ENCODE peak calls at places on chromosomes 11 and 22, in four cellular contexts. U is epithelial cell of esophagus, V is fibroblast of mammary gland, I is H1. X is an unnamed sample.

GRCh38 chr11:106986673-106987072 is 31.6 kb downstream of the GUCY1A2 start:
- DNase-seq in U (no peak), V (no peak), I (no peak), X (no peak)

GRCh38 chr11:122634507-122634906 is 21.0 kb upstream of the UBASH3B start:
- DNase-seq in U (peak), V (peak), I (no peak), X (no peak)

GRCh38 chr11:47538741-47539575 is 14.0 kb downstream of the CELF1 start:
- DNase-seq in U (no peak), V (no peak), I (no peak), X (no peak)

GRCh38 chr22:49971232-49972162 is 10.9 kb downstream of the PIM3 start:
- DNase-seq in U (no peak), V (peak), I (no peak), X (no peak)

GRCh38 chr11:79705648-79706047 is 264.8 kb upstream of the TENM4 start:
- DNase-seq in U (no peak), V (no peak), I (no peak), X (no peak)

GRCh38 chr11:62601114-62601363 is 626 bp downstream of the MTA2 start:
- DNase-seq in U (peak), V (no peak), I (no peak), X (no peak)

GRCh38 chr11:124080319-124081001 is 34.8 kb upstream of the VWA5A start:
- DNase-seq in U (peak), V (no peak), I (no peak), X (no peak)

GRCh38 chr22:21624120-21624879 is 5.5 kb downstream of the YDJC start:
- DNase-seq in U (peak), V (peak), I (no peak), X (no peak)

GRCh38 chr11:111339758-111340388 is 39.2 kb downstream of the POU2AF1 start:
- DNase-seq in U (no peak), V (no peak), I (no peak), X (no peak)

GRCh38 chr22:47944941-47945340 is 1182.5 kb downstream of the TBC1D22A start:
- DNase-seq in U (no peak), V (no peak), I (no peak), X (no peak)

GRCh38 chr11:75603791-75604736 is 42.0 kb downstream of the SERPINH1 start:
- DNase-seq in U (peak), V (peak), I (no peak), X (no peak)

GRCh38 chr11:8000390-8000789 is 13.3 kb downstream of the EIF3F start:
- DNase-seq in U (no peak), V (no peak), I (no peak), X (no peak)

GRCh38 chr22:48785792-48786678 is 1041.6 kb downstream of the BRD1 start:
- DNase-seq in U (no peak), V (no peak), I (no peak), X (no peak)

DNA sequence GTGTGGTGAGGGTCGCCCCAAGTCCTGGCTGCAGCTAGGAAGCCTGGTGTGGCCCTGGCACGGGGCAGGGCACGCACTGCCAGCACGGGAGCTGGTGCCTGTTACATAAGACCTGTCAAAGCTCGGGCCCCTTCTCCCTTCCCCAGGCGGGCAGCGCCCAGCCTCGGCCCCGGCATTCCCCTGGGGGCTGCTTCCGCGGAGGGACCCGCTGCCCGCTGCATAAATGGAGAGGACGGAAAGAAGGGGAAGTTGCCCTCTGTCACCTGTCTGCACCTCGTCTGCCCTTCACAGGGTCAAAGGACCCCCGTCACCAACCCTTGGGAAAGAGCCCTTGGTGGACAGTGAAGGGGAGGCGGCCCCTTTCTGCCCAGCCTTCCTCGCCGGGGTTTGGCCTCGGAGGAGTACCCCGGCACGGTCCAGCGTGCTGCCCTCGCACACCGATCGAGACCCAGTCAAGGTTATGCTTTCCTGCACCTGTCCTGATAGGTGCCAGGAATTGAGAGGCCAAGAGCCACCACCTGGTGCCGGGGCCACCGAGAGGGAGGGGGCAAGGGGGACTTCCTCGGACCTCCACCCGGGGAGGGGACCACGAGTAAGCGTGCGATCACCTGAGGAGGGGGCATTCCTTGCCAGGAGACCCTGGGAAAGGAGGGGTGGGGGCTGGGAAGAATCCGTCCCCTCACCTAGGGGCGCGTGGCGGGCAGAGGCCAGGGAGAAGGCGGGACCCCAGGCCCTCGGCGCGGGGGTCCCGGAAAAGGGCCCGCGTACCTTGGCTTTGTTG is 16.8 kb upstream of the MFRP start:
- DNase-seq in U (no peak), V (no peak), I (no peak), X (no peak)
- H3K4me3 ChIP-seq in U (no peak), V (no peak), I (peak), X (no peak)

DNA sequence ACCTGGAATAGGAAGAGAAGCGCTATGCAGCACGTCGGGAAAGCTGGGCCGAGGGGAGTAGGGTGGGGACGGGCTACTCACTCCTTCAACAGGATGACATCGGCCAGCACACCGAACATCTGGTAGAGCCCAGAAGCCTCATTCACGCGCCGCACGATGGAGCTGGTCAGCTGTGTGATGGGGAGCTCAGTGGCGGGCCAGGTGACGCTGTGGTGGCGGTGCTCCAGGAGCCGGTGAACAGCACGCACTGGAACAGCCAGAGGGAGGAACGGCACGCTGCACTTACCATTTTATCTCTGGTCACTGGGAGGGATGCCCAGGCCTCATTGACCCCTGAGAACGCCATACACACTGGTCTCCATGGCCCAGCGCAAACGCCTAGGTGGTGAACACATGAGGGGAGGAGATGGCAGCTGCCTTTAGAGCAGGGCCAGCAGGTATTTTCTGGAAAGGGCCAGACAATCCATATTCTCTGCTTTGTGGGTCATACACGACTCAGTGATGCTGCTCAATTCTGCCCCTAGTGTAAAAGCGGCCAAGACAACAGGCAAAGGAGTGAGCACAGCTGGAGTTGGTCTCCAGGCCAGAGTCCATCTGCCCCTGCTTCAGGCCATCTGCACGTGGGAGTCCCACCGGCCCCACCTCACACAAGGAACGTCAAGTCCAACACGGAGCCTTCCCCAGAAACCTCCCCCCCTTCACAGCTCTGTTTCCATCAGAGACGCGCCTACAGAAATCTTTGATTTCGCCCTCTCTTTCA is 8.8 kb downstream of the FOXRED2 start:
- DNase-seq in U (no peak), V (no peak), I (no peak), X (no peak)
- TF ChIP-seq CTCF in U (no peak), V (no peak), I (peak), X (no peak)

DNA sequence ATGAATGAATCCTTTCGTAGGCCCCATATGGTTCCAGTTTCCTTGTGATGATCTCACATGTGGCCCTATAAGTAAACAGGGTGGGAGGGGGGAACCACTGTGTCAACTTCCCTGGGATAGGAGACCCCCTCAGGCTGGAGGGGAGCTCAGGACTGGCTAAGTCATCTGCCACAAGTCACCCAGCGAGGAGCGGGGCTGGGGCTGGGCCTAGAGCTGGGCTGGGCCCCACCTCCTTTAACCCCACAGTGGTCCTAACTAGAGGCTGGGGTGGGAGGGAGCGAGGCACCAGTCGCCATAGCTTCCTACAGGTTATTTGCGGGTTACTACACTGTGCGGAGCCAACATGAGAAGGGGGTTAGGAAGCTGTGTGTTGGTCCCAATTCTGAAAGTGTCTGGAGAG is 4.3 kb downstream of the FBLN1 start:
- DNase-seq in U (no peak), V (no peak), I (no peak), X (no peak)
- H3K4me3 ChIP-seq in U (no peak), V (no peak), I (no peak), X (no peak)

DNA sequence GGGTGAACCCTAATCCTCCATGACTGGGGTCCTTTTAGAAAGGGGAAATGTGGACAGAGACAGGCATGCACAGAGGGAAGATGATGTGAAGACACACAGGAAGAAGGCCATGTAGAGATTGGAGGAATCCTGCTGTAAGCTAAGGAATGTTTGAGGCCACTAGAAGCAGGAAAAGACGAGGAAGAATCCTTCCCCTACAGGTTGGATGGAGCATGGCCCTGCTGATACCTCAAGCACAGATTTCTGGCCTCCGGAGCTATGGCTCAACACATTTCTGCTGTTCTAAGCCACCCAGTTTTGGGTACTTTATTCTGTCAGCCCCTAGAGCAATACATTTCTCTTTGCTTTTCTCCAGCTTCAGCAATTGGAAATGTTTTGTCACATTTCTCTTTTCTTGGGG is 487.0 kb downstream of the MIAT start:
- DNase-seq in U (no peak), V (no peak), I (no peak), X (no peak)
- TF ChIP-seq CTCF in U (no peak), V (no peak), I (no peak), X (no peak)

GRCh38 chr11:67436459-67437081 is 912 bp downstream of the PTPRCAP start:
- DNase-seq in U (no peak), V (no peak), I (peak), X (peak)
- H3K4me3 ChIP-seq in U (no peak), V (no peak), I (no peak), X (peak)

DNA sequence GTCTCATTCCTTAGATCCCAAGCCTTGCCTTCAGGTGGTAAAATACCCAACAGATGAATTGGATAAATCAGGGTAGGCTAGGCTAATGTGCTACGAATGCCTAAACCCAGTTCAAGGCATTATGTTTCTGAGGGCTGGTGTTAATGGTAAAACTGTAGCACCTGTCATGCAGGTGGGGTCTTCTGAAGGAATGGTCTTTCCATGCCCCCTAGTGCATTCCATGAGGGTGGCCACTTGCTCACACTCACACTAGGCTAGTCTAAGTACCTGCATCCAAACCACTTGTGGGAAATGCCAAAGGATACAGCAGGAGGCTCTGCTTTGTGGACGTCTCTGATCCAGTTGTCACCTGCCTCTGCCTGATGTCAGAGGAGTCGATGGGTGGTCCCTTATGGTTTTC is 24.2 kb upstream of the UCP3 start:
- DNase-seq in U (no peak), V (no peak), I (no peak), X (no peak)
- TF ChIP-seq CTCF in U (no peak), V (no peak), I (no peak), X (peak)

GRCh38 chr11:36056160-36056751 is 112.4 kb downstream of the LDLRAD3 start:
- DNase-seq in U (peak), V (peak), I (no peak), X (no peak)

GRCh38 chr11:36055356-36055755 is 111.5 kb downstream of the LDLRAD3 start:
- DNase-seq in U (no peak), V (no peak), I (no peak), X (no peak)

GRCh38 chr11:36054628-36055027 is 110.8 kb downstream of the LDLRAD3 start:
- DNase-seq in U (no peak), V (no peak), I (no peak), X (no peak)

GRCh38 chr11:36053314-36053713 is 109.5 kb downstream of the LDLRAD3 start:
- DNase-seq in U (no peak), V (no peak), I (no peak), X (no peak)

GRCh38 chr11:36053901-36054300 is 110.0 kb downstream of the LDLRAD3 start:
- DNase-seq in U (no peak), V (no peak), I (no peak), X (no peak)
- H3K4me3 ChIP-seq in U (no peak), V (no peak), I (no peak), X (no peak)

GRCh38 chr11:129792663-129793062 is 23.0 kb upstream of the TMEM45B start:
- DNase-seq in U (peak), V (no peak), I (no peak), X (no peak)
- TF ChIP-seq CTCF in U (no peak), V (no peak), I (no peak), X (no peak)

GRCh38 chr11:116731821-116732739 is 40.7 kb downstream of the BUD13 start:
- DNase-seq in U (no peak), V (no peak), I (no peak), X (no peak)
- H3K4me3 ChIP-seq in U (no peak), V (no peak), I (peak), X (no peak)

X was measured in GM12864.